ENCODE peak calls at places on chromosomes 1 and 21, in seven cellular contexts. W is amniotic epithelial cell, Z is EH, Y is HFFc6, B is HTR-8/SVneo, V is NCI-H2029 treated with DMSO at 0.1 percent for 48 hours, N is heart right ventricle. O is an unnamed sample.

GRCh38 chr1:230270185-230270939 is 155.8 kb downstream of the PGBD5 start:
- DNase-seq in W (peak; percentile 74), Z (peak; percentile 28), Y (no peak), B (no peak), V (peak; percentile 63), N (no peak), O (peak; percentile 56)

GRCh38 chr1:75733661-75734060 is 9.2 kb downstream of the ACADM start:
- DNase-seq in W (no peak), Z (no peak), Y (no peak), B (no peak), V (no peak), N (no peak), O (no peak)

GRCh38 chr1:55275151-55275748 is 60.1 kb upstream of the USP24 start:
- DNase-seq in W (peak; percentile 27), Z (no peak), Y (no peak), B (no peak), V (no peak), N (no peak), O (peak; percentile 51)

GRCh38 chr1:55318111-55318817 is 103.1 kb upstream of the USP24 start:
- DNase-seq in W (no peak), Z (peak; percentile 44), Y (no peak), B (no peak), V (peak; percentile 78), N (no peak), O (peak; percentile 49)

GRCh38 chr1:210816136-210816535 is 317.8 kb downstream of the KCNH1 start:
- DNase-seq in W (no peak), Z (no peak), Y (no peak), B (no peak), V (no peak), N (no peak), O (no peak)

GRCh38 chr21:28587748-28588147 is 404.9 kb downstream of the LTN1 start:
- DNase-seq in W (no peak), Z (peak; percentile 62), Y (peak; percentile 27), B (no peak), V (no peak), N (no peak), O (no peak)

GRCh38 chr1:145716641-145717061 is 2.6 kb upstream of the CD160 start:
- DNase-seq in W (no peak), Z (peak; percentile 62), Y (peak; percentile 18), B (no peak), V (no peak), N (no peak), O (no peak)

GRCh38 chr1:171739646-171740045 is 2.2 kb downstream of the VAMP4 start:
- DNase-seq in W (peak; percentile 29), Z (peak; percentile 35), Y (no peak), B (no peak), V (no peak), N (no peak), O (no peak)